ENCODE peak calls at places on chromosomes 16 and 17, in four cellular contexts. R, P, H and X are unnamed samples.
A peak's percentile ranks its signal among the peaks of the same experiment; 100 is the strongest.

GRCh38 chr17:55710410-55710809 is 12.3 kb downstream of the TMEM100 start:
- DNase-seq in R (no peak), P (no peak), H (peak; percentile 14), X (no peak)

GRCh38 chr16:88977028-88977844 is at the start of gene CBFA2T3:
- DNase-seq in R (no peak), P (no peak), H (no peak), X (no peak)

GRCh38 chr17:80101946-80102706 is 745 bp downstream of the GAA start:
- DNase-seq in R (no peak), P (no peak), H (peak; percentile 26), X (peak; percentile 38)

GRCh38 chr16:74667215-74667765 is 613 bp upstream of the RFWD3 start:
- DNase-seq in R (no peak), P (no peak), H (peak; percentile 7), X (peak; percentile 57)

GRCh38 chr17:75442168-75443103 is 14.0 kb upstream of the TMEM94 start:
- DNase-seq in R (no peak), P (no peak), H (no peak), X (no peak)

GRCh38 chr17:82218349-82219075 is 5.9 kb upstream of the CCDC57 start:
- DNase-seq in R (no peak), P (no peak), H (no peak), X (no peak)

GRCh38 chr17:418421-418751 is 65.8 kb upstream of the RPH3AL start:
- DNase-seq in R (no peak), P (no peak), H (no peak), X (no peak)

GRCh38 chr16:67254809-67255552 is 6.2 kb downstream of the SLC9A5 start:
- DNase-seq in R (no peak), P (no peak), H (no peak), X (no peak)

GRCh38 chr16:6864244-6864643 is 468.4 kb upstream of the RBFOX1 start:
- DNase-seq in R (no peak), P (no peak), H (no peak), X (no peak)

GRCh38 chr16:85631230-85631629 is 18.1 kb downstream of the GSE1 start:
- DNase-seq in R (no peak), P (no peak), H (no peak), X (no peak)

GRCh38 chr17:8445536-8445935 is 9.9 kb downstream of the NDEL1 start:
- DNase-seq in R (no peak), P (no peak), H (no peak), X (no peak)

GRCh38 chr16:17014484-17015121 is 456.2 kb downstream of the XYLT1 start:
- DNase-seq in R (no peak), P (no peak), H (no peak), X (no peak)

GRCh38 chr17:38960402-38960801 is 6.8 kb downstream of the FBXO47 start:
- DNase-seq in R (no peak), P (no peak), H (no peak), X (no peak)

GRCh38 chr17:30226878-30227277 is 8.6 kb downstream of the SLC6A4 start:
- DNase-seq in R (no peak), P (peak; percentile 19), H (no peak), X (no peak)

GRCh38 chr16:47716571-47716970 is 255.4 kb downstream of the PHKB start:
- DNase-seq in R (no peak), P (no peak), H (no peak), X (no peak)

GRCh38 chr16:31386157-31386984 is 6.8 kb upstream of the ITGAD start:
- DNase-seq in R (no peak), P (no peak), H (no peak), X (no peak)

GRCh38 chr17:57459286-57459915 is 203.1 kb downstream of the MSI2 start:
- DNase-seq in R (no peak), P (no peak), H (no peak), X (peak; percentile 60)

GRCh38 chr17:76582660-76583059 is 3.0 kb downstream of the ST6GALNAC2 start:
- DNase-seq in R (no peak), P (no peak), H (peak; percentile 21), X (no peak)

GRCh38 chr17:36937961-36938565 is 788 bp downstream of the LHX1 start:
- DNase-seq in R (no peak), P (no peak), H (no peak), X (no peak)